ENCODE peak calls at places on chromosomes 7 and 10, in seven cellular contexts. One of them, this sample, is unnamed.

GRCh38 chr7:1022801-1023465 is 21.4 kb upstream of the GPR146 start:
- DNase-seq in fibroblast of lung: no peak
- DNase-seq in mesenchymal stem cell: no peak
- DNase-seq in SJSA1: no peak
- DNase-seq in neuronal stem cell: no peak
- DNase-seq in tibial artery: no peak
- DNase-seq in MM.1S: no peak
- DNase-seq in this sample: no peak

GRCh38 chr7:30789334-30789711 is 18.1 kb downstream of the MINDY4 start:
- DNase-seq in fibroblast of lung: peak
- DNase-seq in mesenchymal stem cell: peak
- DNase-seq in SJSA1: no peak
- DNase-seq in neuronal stem cell: no peak
- DNase-seq in tibial artery: peak
- DNase-seq in MM.1S: no peak
- DNase-seq in this sample: no peak

GRCh38 chr10:70191161-70191770 is 21.0 kb upstream of the SAR1A start:
- DNase-seq in fibroblast of lung: peak
- DNase-seq in mesenchymal stem cell: no peak
- DNase-seq in SJSA1: no peak
- DNase-seq in neuronal stem cell: no peak
- DNase-seq in tibial artery: no peak
- DNase-seq in MM.1S: no peak
- DNase-seq in this sample: no peak

GRCh38 chr10:73908853-73909611 is 1.9 kb upstream of the PLAU start:
- DNase-seq in fibroblast of lung: peak
- DNase-seq in mesenchymal stem cell: peak
- DNase-seq in SJSA1: peak
- DNase-seq in neuronal stem cell: no peak
- DNase-seq in tibial artery: peak
- DNase-seq in MM.1S: no peak
- DNase-seq in this sample: peak

GRCh38 chr7:141702047-141702567 is at the start of gene DENND11:
- DNase-seq in fibroblast of lung: peak
- DNase-seq in mesenchymal stem cell: peak
- DNase-seq in SJSA1: peak
- DNase-seq in neuronal stem cell: peak
- DNase-seq in tibial artery: peak
- DNase-seq in MM.1S: peak
- DNase-seq in this sample: peak

GRCh38 chr10:77649333-77650331 is 12.0 kb upstream of the KCNMA1 start:
- DNase-seq in fibroblast of lung: no peak
- DNase-seq in mesenchymal stem cell: no peak
- DNase-seq in SJSA1: no peak
- DNase-seq in neuronal stem cell: no peak
- DNase-seq in tibial artery: no peak
- DNase-seq in MM.1S: no peak
- DNase-seq in this sample: no peak

GRCh38 chr7:106216517-106217088 is 68.2 kb downstream of the NAMPT start:
- DNase-seq in fibroblast of lung: peak
- DNase-seq in mesenchymal stem cell: peak
- DNase-seq in SJSA1: peak
- DNase-seq in neuronal stem cell: no peak
- DNase-seq in tibial artery: peak
- DNase-seq in MM.1S: no peak
- DNase-seq in this sample: no peak

GRCh38 chr10:127044191-127044590 is 139.0 kb downstream of the DOCK1 start:
- DNase-seq in fibroblast of lung: no peak
- DNase-seq in mesenchymal stem cell: no peak
- DNase-seq in SJSA1: no peak
- DNase-seq in neuronal stem cell: no peak
- DNase-seq in tibial artery: no peak
- DNase-seq in MM.1S: no peak
- DNase-seq in this sample: no peak

GRCh38 chr10:34320265-34320664 is 494.8 kb downstream of the PARD3 start:
- DNase-seq in fibroblast of lung: no peak
- DNase-seq in mesenchymal stem cell: peak
- DNase-seq in SJSA1: no peak
- DNase-seq in neuronal stem cell: no peak
- DNase-seq in tibial artery: no peak
- DNase-seq in MM.1S: no peak
- DNase-seq in this sample: no peak

GRCh38 chr10:92110039-92110794 is 180.7 kb downstream of the CPEB3 start:
- DNase-seq in fibroblast of lung: peak
- DNase-seq in mesenchymal stem cell: peak
- DNase-seq in SJSA1: no peak
- DNase-seq in neuronal stem cell: no peak
- DNase-seq in tibial artery: no peak
- DNase-seq in MM.1S: no peak
- DNase-seq in this sample: no peak

GRCh38 chr7:50660040-50660829 is 95.0 kb upstream of the DDC start:
- DNase-seq in fibroblast of lung: no peak
- DNase-seq in mesenchymal stem cell: no peak
- DNase-seq in SJSA1: peak
- DNase-seq in neuronal stem cell: no peak
- DNase-seq in tibial artery: no peak
- DNase-seq in MM.1S: no peak
- DNase-seq in this sample: peak

GRCh38 chr10:119211176-119211575 is 3.8 kb downstream of the GRK5 start:
- DNase-seq in fibroblast of lung: peak
- DNase-seq in mesenchymal stem cell: peak
- DNase-seq in SJSA1: no peak
- DNase-seq in neuronal stem cell: no peak
- DNase-seq in tibial artery: no peak
- DNase-seq in MM.1S: no peak
- DNase-seq in this sample: no peak

GRCh38 chr10:70930251-70931000 is 42.1 kb upstream of the PCBD1 start:
- DNase-seq in fibroblast of lung: no peak
- DNase-seq in mesenchymal stem cell: no peak
- DNase-seq in SJSA1: no peak
- DNase-seq in neuronal stem cell: no peak
- DNase-seq in tibial artery: no peak
- DNase-seq in MM.1S: no peak
- DNase-seq in this sample: no peak

GRCh38 chr7:116966606-116967005 is 13.3 kb downstream of the ST7 start:
- DNase-seq in fibroblast of lung: no peak
- DNase-seq in mesenchymal stem cell: no peak
- DNase-seq in SJSA1: no peak
- DNase-seq in neuronal stem cell: no peak
- DNase-seq in tibial artery: no peak
- DNase-seq in MM.1S: no peak
- DNase-seq in this sample: no peak

GRCh38 chr7:139918488-139918887 is 89.4 kb downstream of the TBXAS1 start:
- DNase-seq in fibroblast of lung: no peak
- DNase-seq in mesenchymal stem cell: peak
- DNase-seq in SJSA1: no peak
- DNase-seq in neuronal stem cell: no peak
- DNase-seq in tibial artery: peak
- DNase-seq in MM.1S: no peak
- DNase-seq in this sample: no peak

GRCh38 chr7:23279819-23280525 is 19.2 kb upstream of the MALSU1 start:
- DNase-seq in fibroblast of lung: no peak
- DNase-seq in mesenchymal stem cell: no peak
- DNase-seq in SJSA1: no peak
- DNase-seq in neuronal stem cell: no peak
- DNase-seq in tibial artery: no peak
- DNase-seq in MM.1S: no peak
- DNase-seq in this sample: no peak

GRCh38 chr7:25386311-25386744 is 158.0 kb upstream of the NPVF start:
- DNase-seq in fibroblast of lung: no peak
- DNase-seq in mesenchymal stem cell: no peak
- DNase-seq in SJSA1: no peak
- DNase-seq in neuronal stem cell: no peak
- DNase-seq in tibial artery: no peak
- DNase-seq in MM.1S: no peak
- DNase-seq in this sample: no peak

DNA sequence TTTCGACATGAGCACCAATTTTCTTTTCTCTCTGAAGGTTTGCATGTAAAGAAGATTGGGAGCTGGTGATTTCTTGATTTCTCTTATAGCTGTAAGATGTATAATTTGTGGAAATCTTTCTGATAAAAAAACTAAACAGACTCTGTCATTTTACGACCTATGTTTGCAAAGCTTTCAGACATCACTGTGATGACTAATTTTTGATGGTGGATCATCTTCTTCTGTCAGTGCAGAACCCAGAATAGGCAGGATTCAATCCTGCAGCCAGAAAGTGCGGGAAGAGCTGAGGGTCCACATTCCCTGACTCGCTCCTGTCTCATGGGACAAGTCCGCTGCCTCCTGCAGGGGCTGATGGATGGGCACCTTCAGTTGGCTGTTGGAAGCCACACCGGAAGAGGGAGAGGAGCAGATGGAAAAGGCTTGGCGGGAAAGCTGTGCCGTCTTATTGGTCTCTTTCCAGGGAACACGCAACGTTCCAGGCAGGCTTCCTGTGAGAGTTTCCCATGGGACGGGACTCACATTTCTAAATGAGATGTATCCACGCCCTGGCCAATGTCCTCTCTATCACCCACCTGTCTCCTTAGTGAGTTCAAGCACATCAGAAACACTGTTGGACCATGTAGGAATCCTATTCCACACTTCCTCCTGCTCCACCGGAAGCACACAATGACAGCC is 186.9 kb downstream of the PRPF18 start:
- DNase-seq in fibroblast of lung: no peak
- DNase-seq in mesenchymal stem cell: no peak
- DNase-seq in SJSA1: no peak
- DNase-seq in neuronal stem cell: no peak
- DNase-seq in tibial artery: no peak
- DNase-seq in MM.1S: no peak
- DNase-seq in this sample: no peak
- H3K27ac ChIP-seq in fibroblast of lung: no peak
- H3K27ac ChIP-seq in mesenchymal stem cell: no peak
- H3K27ac ChIP-seq in SJSA1: no peak
- H3K27ac ChIP-seq in neuronal stem cell: no peak
- H3K27ac ChIP-seq in tibial artery: no peak
- H3K27ac ChIP-seq in MM.1S: no peak
- H3K27ac ChIP-seq in this sample: no peak

GRCh38 chr7:151349507-151349853 is 7.9 kb downstream of the NUB1 start:
- DNase-seq in fibroblast of lung: no peak
- DNase-seq in mesenchymal stem cell: no peak
- DNase-seq in SJSA1: no peak
- DNase-seq in neuronal stem cell: no peak
- DNase-seq in tibial artery: no peak
- DNase-seq in MM.1S: no peak
- DNase-seq in this sample: no peak
- H3K4me3 ChIP-seq in fibroblast of lung: no peak
- H3K4me3 ChIP-seq in mesenchymal stem cell: no peak
- H3K4me3 ChIP-seq in SJSA1: no peak
- H3K4me3 ChIP-seq in neuronal stem cell: no peak
- H3K4me3 ChIP-seq in tibial artery: no peak
- H3K4me3 ChIP-seq in MM.1S: peak
- H3K4me3 ChIP-seq in this sample: peak

DNA sequence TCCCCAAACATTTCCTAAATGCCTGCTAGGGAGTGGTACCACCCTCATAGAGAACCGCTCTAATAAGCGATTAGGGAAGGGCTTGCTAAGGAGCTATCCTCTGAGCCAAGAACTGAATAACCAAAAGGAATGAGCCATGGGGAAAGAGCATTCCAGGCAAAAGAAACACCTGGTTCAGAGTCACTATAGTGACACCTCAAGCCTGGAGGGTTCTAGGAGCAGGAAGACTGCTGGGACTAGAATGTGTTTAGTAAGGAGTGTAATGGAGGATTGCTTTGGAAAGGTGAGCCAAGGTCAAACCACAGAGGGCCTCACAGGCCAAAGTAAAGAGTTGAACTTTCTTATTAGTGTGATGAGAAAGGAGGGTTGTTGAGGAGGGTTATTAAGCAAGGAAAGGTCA is 38.7 kb upstream of the NRBF2 start:
- DNase-seq in fibroblast of lung: no peak
- DNase-seq in mesenchymal stem cell: no peak
- DNase-seq in SJSA1: no peak
- DNase-seq in neuronal stem cell: no peak
- DNase-seq in tibial artery: no peak
- DNase-seq in MM.1S: no peak
- DNase-seq in this sample: no peak
- H3K27ac ChIP-seq in fibroblast of lung: no peak
- H3K27ac ChIP-seq in mesenchymal stem cell: no peak
- H3K27ac ChIP-seq in SJSA1: no peak
- H3K27ac ChIP-seq in neuronal stem cell: no peak
- H3K27ac ChIP-seq in tibial artery: no peak
- H3K27ac ChIP-seq in MM.1S: no peak
- H3K27ac ChIP-seq in this sample: no peak

GRCh38 chr10:132517951-132518521 is 19.6 kb upstream of the INPP5A start:
- DNase-seq in fibroblast of lung: no peak
- DNase-seq in mesenchymal stem cell: peak
- DNase-seq in SJSA1: no peak
- DNase-seq in neuronal stem cell: no peak
- DNase-seq in tibial artery: peak
- DNase-seq in MM.1S: no peak
- DNase-seq in this sample: no peak

GRCh38 chr10:132515811-132516726 is 21.5 kb upstream of the INPP5A start:
- DNase-seq in fibroblast of lung: no peak
- DNase-seq in mesenchymal stem cell: no peak
- DNase-seq in SJSA1: no peak
- DNase-seq in neuronal stem cell: no peak
- DNase-seq in tibial artery: peak
- DNase-seq in MM.1S: no peak
- DNase-seq in this sample: no peak

GRCh38 chr10:132514841-132515521 is 22.6 kb upstream of the INPP5A start:
- DNase-seq in fibroblast of lung: no peak
- DNase-seq in mesenchymal stem cell: no peak
- DNase-seq in SJSA1: peak
- DNase-seq in neuronal stem cell: no peak
- DNase-seq in tibial artery: peak
- DNase-seq in MM.1S: no peak
- DNase-seq in this sample: no peak

GRCh38 chr10:132518572-132519381 is 18.8 kb upstream of the INPP5A start:
- DNase-seq in fibroblast of lung: no peak
- DNase-seq in mesenchymal stem cell: peak
- DNase-seq in SJSA1: no peak
- DNase-seq in neuronal stem cell: no peak
- DNase-seq in tibial artery: peak
- DNase-seq in MM.1S: no peak
- DNase-seq in this sample: no peak

DNA sequence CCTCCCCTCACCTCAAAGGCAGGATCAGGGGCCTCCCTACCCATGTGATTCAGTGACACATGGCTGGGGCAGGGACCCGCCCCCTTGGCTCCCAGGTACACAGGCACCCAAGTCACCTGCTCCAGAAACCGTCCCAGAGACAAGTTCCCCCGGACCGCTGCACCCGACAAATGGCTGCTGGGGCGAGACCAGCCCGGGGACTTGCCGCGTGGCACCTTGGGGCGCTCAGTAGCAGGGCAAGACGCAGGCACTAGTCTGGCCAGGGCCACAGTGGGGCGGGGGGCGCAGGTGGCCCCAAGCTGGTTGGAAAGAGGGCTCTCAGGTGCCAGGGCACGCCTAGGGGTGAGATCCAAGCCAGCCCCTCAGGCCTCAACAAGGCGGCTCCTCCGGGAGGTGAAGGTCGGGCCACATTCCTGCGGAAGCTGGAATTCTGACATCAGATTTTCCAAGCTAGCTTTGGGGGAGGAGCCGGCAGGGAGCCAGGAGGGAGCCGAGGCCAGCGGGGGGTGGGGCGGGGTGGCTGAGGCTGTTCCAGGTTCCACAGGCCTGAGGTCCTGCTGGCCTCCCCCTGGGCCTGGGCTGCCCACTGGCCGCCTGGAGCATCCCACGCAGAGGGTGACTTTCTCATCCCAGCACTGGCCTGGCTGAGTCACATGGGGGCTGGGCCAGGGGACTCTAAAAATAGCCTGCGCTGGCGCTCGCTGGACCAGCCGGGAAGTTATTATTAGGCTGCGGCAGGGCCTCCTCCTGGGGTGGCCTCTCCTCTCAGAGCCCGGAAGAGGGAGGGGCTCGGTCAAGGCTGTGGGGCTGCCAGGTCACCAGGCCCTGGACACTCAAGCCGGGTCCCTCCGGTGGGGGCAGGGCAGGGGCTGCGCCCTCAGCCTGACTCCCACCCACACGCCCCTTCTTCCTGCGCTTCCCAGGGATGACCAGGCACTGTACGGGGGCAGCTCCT is 20.5 kb upstream of the INPP5A start:
- DNase-seq in fibroblast of lung: peak
- DNase-seq in mesenchymal stem cell: peak
- DNase-seq in SJSA1: peak
- DNase-seq in neuronal stem cell: peak
- DNase-seq in tibial artery: peak
- DNase-seq in MM.1S: no peak
- DNase-seq in this sample: no peak
- H3K4me3 ChIP-seq in fibroblast of lung: no peak
- H3K4me3 ChIP-seq in mesenchymal stem cell: no peak
- H3K4me3 ChIP-seq in SJSA1: peak
- H3K4me3 ChIP-seq in neuronal stem cell: peak
- H3K4me3 ChIP-seq in tibial artery: peak
- H3K4me3 ChIP-seq in MM.1S: no peak
- H3K4me3 ChIP-seq in this sample: no peak